ENCODE peak calls at places on chromosomes 12 and 14, in nine cellular contexts. I is Panc1, F is GM12891, P is transverse colon, Z is HCT116, T is stomach, M is HL-60, W is endothelial cell of umbilical vein, B is suprapubic skin. S is an unnamed sample.

GRCh38 chr12:102543931-102544485 is 63.6 kb upstream of the IGF1 start:
- DNase-seq in I (no peak), W (no peak), Z (no peak), B (no peak), P (no peak), T (no peak), M (no peak), F (no peak), S (no peak)

GRCh38 chr12:69553626-69554248 is 31.5 kb upstream of the CCT2 start:
- DNase-seq in Z (no peak), T (no peak), I (no peak), B (no peak), W (peak; percentile 60), F (no peak), M (no peak), P (no peak), S (no peak)

GRCh38 chr14:65281991-65282908 is 130.3 kb upstream of the FUT8 start:
- DNase-seq in F (peak; percentile 35), M (no peak), W (peak; percentile 54), I (no peak), T (no peak), P (no peak), Z (no peak), B (no peak), S (no peak)

GRCh38 chr12:48999371-49000131 is at the start of gene DDN:
- DNase-seq in P (no peak), W (no peak), Z (peak; percentile 45), T (peak; percentile 46), F (peak; percentile 79), B (no peak), I (no peak), M (peak; percentile 53), S (no peak)

GRCh38 chr14:53278602-53279506 is 125.7 kb upstream of the DDHD1 start:
- DNase-seq in B (no peak), I (no peak), Z (no peak), P (no peak), F (no peak), W (peak; percentile 66), M (no peak), T (no peak), S (no peak)

GRCh38 chr12:108733132-108733531 is 1.8 kb upstream of the CORO1C start:
- DNase-seq in Z (no peak), B (no peak), P (no peak), T (no peak), I (no peak), W (no peak), F (no peak), M (no peak), S (no peak)

GRCh38 chr12:3119192-3119744 is 42.1 kb downstream of the TSPAN9 start:
- DNase-seq in I (no peak), M (no peak), F (no peak), B (no peak), W (no peak), T (no peak), Z (no peak), P (no peak), S (no peak)

GRCh38 chr14:91383439-91383838 is 34.2 kb downstream of the CCDC88C start:
- DNase-seq in P (no peak), I (no peak), T (no peak), W (no peak), Z (no peak), B (no peak), F (no peak), M (no peak), S (no peak)

GRCh38 chr12:114006482-114007425 is 40.6 kb upstream of the RBM19 start:
- DNase-seq in P (no peak), I (no peak), B (no peak), M (no peak), W (no peak), F (no peak), Z (no peak), T (no peak), S (no peak)

GRCh38 chr14:64726585-64726890 is 22.3 kb downstream of the PLEKHG3 start:
- DNase-seq in B (no peak), W (no peak), Z (peak; percentile 66), F (no peak), I (no peak), P (peak; percentile 92), T (peak; percentile 62), M (no peak), S (no peak)

GRCh38 chr14:93103392-93104080 is 12.2 kb downstream of the ITPK1 start:
- DNase-seq in F (peak; percentile 82), Z (no peak), W (no peak), M (peak; percentile 85), B (no peak), P (peak; percentile 83), T (peak; percentile 74), I (no peak), S (no peak)

GRCh38 chr12:28313631-28314030 is 123.4 kb downstream of the CCDC91 start:
- DNase-seq in P (no peak), M (no peak), Z (no peak), T (no peak), W (peak; percentile 78), F (no peak), B (no peak), I (no peak), S (no peak)

GRCh38 chr14:23660290-23661226 is 24.4 kb downstream of the DHRS2 start:
- DNase-seq in F (no peak), I (no peak), P (no peak), M (no peak), Z (no peak), T (no peak), W (no peak), B (peak; percentile 70), S (no peak)

GRCh38 chr14:43119672-43120071 is 1387.4 kb downstream of the FSCB start:
- DNase-seq in M (no peak), P (no peak), I (no peak), F (no peak), Z (no peak), W (no peak), T (no peak), B (no peak), S (no peak)

GRCh38 chr12:132429932-132430643 is 59.9 kb upstream of the FBRSL1 start:
- DNase-seq in W (no peak), T (peak; percentile 63), B (no peak), F (peak; percentile 78), I (no peak), P (peak; percentile 86), M (peak; percentile 76), Z (peak; percentile 41), S (no peak)

GRCh38 chr14:49634547-49635334 is at the start of gene DNAAF2:
- DNase-seq in B (peak; percentile 84), M (peak; percentile 67), T (peak; percentile 63), F (peak; percentile 32), Z (no peak), P (peak; percentile 69), W (peak; percentile 80), I (no peak), S (no peak)

DNA sequence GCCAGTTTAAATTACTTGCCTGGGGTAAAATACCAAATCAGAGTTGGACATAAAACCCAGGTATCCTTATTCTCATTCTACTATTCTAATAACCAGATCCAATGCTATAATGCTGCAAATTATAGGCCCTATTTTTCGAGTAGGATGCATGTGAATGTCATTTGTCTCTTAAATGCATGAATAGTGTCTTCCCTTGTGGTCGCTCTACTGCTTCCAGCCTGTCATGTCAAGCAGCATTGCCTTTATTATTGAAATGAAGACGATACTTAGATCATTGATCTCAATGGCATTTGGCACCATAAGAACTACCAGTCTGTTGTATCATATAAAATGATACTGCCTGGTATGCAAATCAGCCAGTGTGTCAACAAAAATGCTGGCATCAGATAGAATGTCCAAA is 649.1 kb downstream of the DIO2 start:
- DNase-seq in M (no peak), F (no peak), W (no peak), P (no peak), I (no peak), T (no peak), Z (no peak), B (no peak), S (no peak)
- TF ChIP-seq POLR2AphosphoS5 in M (no peak), F (no peak), W (no peak), P (no peak), I (no peak), T (no peak), Z (no peak), B (no peak), S (no peak)

DNA sequence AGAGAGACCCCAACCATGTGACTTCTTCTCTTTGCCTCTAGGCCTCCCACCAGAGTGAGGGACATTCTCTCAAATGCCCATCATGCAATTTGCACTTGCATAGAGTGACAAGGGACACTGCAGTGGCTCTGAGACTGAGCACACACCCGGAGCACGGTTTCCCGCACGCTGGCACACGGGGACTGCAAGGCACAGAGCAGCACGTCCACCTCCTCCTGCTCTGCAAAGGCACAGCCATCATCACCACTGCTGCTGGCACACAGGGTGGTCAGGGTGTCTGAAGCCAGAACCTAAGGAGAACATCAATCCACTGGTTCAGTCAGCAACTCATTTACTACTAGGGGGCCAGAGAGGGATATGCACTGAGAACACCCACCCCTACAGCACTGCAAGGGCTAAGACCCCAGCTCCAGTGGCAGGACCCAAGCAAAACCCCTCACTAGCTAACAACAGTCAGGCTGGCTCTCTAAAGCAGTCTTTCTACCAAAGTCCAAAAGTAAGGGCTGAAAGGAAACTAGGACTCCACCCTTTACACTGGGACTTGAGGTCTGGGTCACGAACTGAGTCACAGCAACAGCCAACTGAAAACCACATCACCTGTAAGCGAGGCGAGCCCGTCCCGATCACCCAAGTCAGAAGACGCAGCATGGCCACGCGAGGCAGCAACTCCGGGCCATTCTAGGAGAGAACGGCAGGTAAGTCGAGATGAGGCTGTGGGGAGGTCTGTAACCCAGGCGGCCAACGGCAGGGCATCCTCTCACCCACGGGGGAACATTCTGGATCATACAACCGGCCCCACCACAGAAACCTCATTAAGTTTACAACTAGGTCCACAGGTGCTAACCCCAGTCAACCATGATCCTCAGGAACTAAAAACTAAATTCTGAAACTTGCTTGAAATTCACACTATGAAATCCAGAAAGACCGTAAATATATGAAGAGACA is 37.9 kb downstream of the GCN1 start:
- DNase-seq in F (no peak), Z (no peak), B (no peak), W (no peak), M (no peak), T (no peak), P (no peak), I (no peak), S (no peak)
- TF ChIP-seq POLR2AphosphoS5 in F (no peak), Z (no peak), B (no peak), W (no peak), M (no peak), T (no peak), P (no peak), I (no peak), S (no peak)

GRCh38 chr12:53096089-53096741 is 1.3 kb upstream of the IGFBP6 start:
- DNase-seq in W (no peak), Z (no peak), F (no peak), B (peak; percentile 88), I (no peak), M (no peak), P (peak; percentile 47), T (peak; percentile 28), S (no peak)
- TF ChIP-seq POLR2AphosphoS5 in W (no peak), Z (no peak), F (no peak), B (no peak), I (no peak), M (no peak), P (peak; percentile 53), T (peak; percentile 25), S (peak; percentile 67)

DNA sequence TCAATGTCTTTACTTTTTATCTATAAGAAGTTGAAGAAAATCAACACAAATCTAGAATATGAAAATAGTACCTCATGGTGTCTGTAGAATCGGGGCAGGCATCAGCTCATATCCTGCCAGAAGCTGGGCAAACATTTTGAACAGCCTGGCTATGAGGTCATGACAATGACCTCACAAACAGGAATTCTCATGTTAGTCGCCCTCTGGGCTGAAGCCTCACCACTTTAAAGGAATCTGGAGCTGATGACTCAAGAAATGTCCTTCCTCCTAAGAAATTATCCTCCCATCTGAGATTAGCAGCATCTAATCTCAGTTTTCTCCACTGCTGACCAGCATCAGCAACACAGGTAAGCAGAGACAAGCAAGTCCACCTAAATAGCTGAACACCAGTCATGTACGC is 27.1 kb downstream of the CLIP1 start:
- DNase-seq in M (no peak), W (peak; percentile 61), Z (peak; percentile 23), B (no peak), P (no peak), T (no peak), I (peak; percentile 59), F (no peak), S (no peak)
- TF ChIP-seq POLR2AphosphoS5 in M (no peak), W (no peak), Z (no peak), B (no peak), P (no peak), T (no peak), I (no peak), F (no peak), S (no peak)